ENCODE peak calls at places on chromosomes 11 and 22, in seven cellular contexts. One of them, this sample, is unnamed.

GRCh38 chr22:39456262-39457046 is at the start of gene MGAT3:
- DNase-seq in WERI-Rb-1: peak; percentile 20
- DNase-seq in fibroblast of lung: no peak
- DNase-seq in cardiac muscle cell: no peak
- DNase-seq in Peyer's patch: no peak
- DNase-seq in mesenchymal stem cell: no peak
- DNase-seq in kidney: peak; percentile 75
- DNase-seq in this sample: no peak

GRCh38 chr22:44143596-44143995 is 37.1 kb upstream of the PARVG start:
- DNase-seq in Peyer's patch: no peak
- DNase-seq in WERI-Rb-1: no peak
- DNase-seq in cardiac muscle cell: no peak
- DNase-seq in kidney: no peak
- DNase-seq in mesenchymal stem cell: no peak
- DNase-seq in fibroblast of lung: no peak
- DNase-seq in this sample: no peak

GRCh38 chr22:29635734-29636357 is 32.4 kb downstream of the NF2 start:
- DNase-seq in WERI-Rb-1: peak; percentile 20
- DNase-seq in fibroblast of lung: peak; percentile 69
- DNase-seq in Peyer's patch: no peak
- DNase-seq in cardiac muscle cell: peak; percentile 74
- DNase-seq in mesenchymal stem cell: peak; percentile 77
- DNase-seq in kidney: no peak
- DNase-seq in this sample: peak; percentile 48

GRCh38 chr11:104705475-104706195 is 192.6 kb downstream of the CASP12 start:
- DNase-seq in fibroblast of lung: peak; percentile 57
- DNase-seq in mesenchymal stem cell: peak; percentile 39
- DNase-seq in cardiac muscle cell: peak; percentile 60
- DNase-seq in Peyer's patch: peak; percentile 66
- DNase-seq in kidney: no peak
- DNase-seq in WERI-Rb-1: no peak
- DNase-seq in this sample: peak; percentile 73

GRCh38 chr11:132056689-132057088 is 686.3 kb downstream of the NTM start:
- DNase-seq in WERI-Rb-1: no peak
- DNase-seq in fibroblast of lung: peak; percentile 96
- DNase-seq in Peyer's patch: no peak
- DNase-seq in mesenchymal stem cell: peak; percentile 93
- DNase-seq in cardiac muscle cell: peak; percentile 81
- DNase-seq in kidney: no peak
- DNase-seq in this sample: no peak

GRCh38 chr11:61654397-61654829 is 25.8 kb upstream of the DAGLA start:
- DNase-seq in fibroblast of lung: no peak
- DNase-seq in kidney: peak; percentile 82
- DNase-seq in mesenchymal stem cell: no peak
- DNase-seq in WERI-Rb-1: no peak
- DNase-seq in Peyer's patch: no peak
- DNase-seq in cardiac muscle cell: peak; percentile 21
- DNase-seq in this sample: no peak

GRCh38 chr11:32576456-32576855 is 7.2 kb upstream of the EIF3M start:
- DNase-seq in kidney: no peak
- DNase-seq in mesenchymal stem cell: no peak
- DNase-seq in cardiac muscle cell: no peak
- DNase-seq in Peyer's patch: no peak
- DNase-seq in WERI-Rb-1: no peak
- DNase-seq in fibroblast of lung: no peak
- DNase-seq in this sample: no peak

GRCh38 chr11:121372671-121373429 is 79.3 kb upstream of the SORL1 start:
- DNase-seq in mesenchymal stem cell: no peak
- DNase-seq in cardiac muscle cell: no peak
- DNase-seq in WERI-Rb-1: no peak
- DNase-seq in Peyer's patch: peak; percentile 31
- DNase-seq in kidney: no peak
- DNase-seq in fibroblast of lung: no peak
- DNase-seq in this sample: no peak

GRCh38 chr11:118194835-118195627 is 18.6 kb upstream of the SCN2B start:
- DNase-seq in WERI-Rb-1: no peak
- DNase-seq in mesenchymal stem cell: peak; percentile 23
- DNase-seq in kidney: peak; percentile 85
- DNase-seq in cardiac muscle cell: peak; percentile 84
- DNase-seq in fibroblast of lung: peak; percentile 65
- DNase-seq in Peyer's patch: no peak
- DNase-seq in this sample: peak; percentile 92

GRCh38 chr11:133047036-133047800 is 485.1 kb downstream of the OPCML start:
- DNase-seq in mesenchymal stem cell: no peak
- DNase-seq in fibroblast of lung: no peak
- DNase-seq in kidney: no peak
- DNase-seq in cardiac muscle cell: no peak
- DNase-seq in WERI-Rb-1: no peak
- DNase-seq in Peyer's patch: no peak
- DNase-seq in this sample: no peak

GRCh38 chr11:13052130-13052541 is 43.0 kb downstream of the RASSF10 start:
- DNase-seq in mesenchymal stem cell: no peak
- DNase-seq in Peyer's patch: no peak
- DNase-seq in kidney: no peak
- DNase-seq in fibroblast of lung: no peak
- DNase-seq in WERI-Rb-1: no peak
- DNase-seq in cardiac muscle cell: no peak
- DNase-seq in this sample: peak; percentile 66

GRCh38 chr11:73163638-73164174 is 21.6 kb upstream of the FCHSD2 start:
- DNase-seq in kidney: peak; percentile 6
- DNase-seq in fibroblast of lung: no peak
- DNase-seq in WERI-Rb-1: no peak
- DNase-seq in Peyer's patch: no peak
- DNase-seq in cardiac muscle cell: no peak
- DNase-seq in mesenchymal stem cell: no peak
- DNase-seq in this sample: no peak

GRCh38 chr11:61873588-61874459 is 17.5 kb downstream of the FADS3 start:
- DNase-seq in cardiac muscle cell: no peak
- DNase-seq in WERI-Rb-1: no peak
- DNase-seq in mesenchymal stem cell: no peak
- DNase-seq in kidney: no peak
- DNase-seq in fibroblast of lung: no peak
- DNase-seq in Peyer's patch: no peak
- DNase-seq in this sample: no peak

GRCh38 chr11:34234086-34234740 is 123.6 kb downstream of the ABTB2 start:
- DNase-seq in WERI-Rb-1: no peak
- DNase-seq in cardiac muscle cell: peak; percentile 58
- DNase-seq in kidney: peak; percentile 83
- DNase-seq in mesenchymal stem cell: peak; percentile 78
- DNase-seq in fibroblast of lung: peak; percentile 82
- DNase-seq in Peyer's patch: peak; percentile 33
- DNase-seq in this sample: peak; percentile 98

GRCh38 chr22:33188316-33188715 is 130.1 kb upstream of the SYN3 start:
- DNase-seq in fibroblast of lung: no peak
- DNase-seq in kidney: no peak
- DNase-seq in mesenchymal stem cell: no peak
- DNase-seq in WERI-Rb-1: no peak
- DNase-seq in Peyer's patch: no peak
- DNase-seq in cardiac muscle cell: peak; percentile 1
- DNase-seq in this sample: no peak

GRCh38 chr11:134471341-134472187 is 59.5 kb upstream of the B3GAT1 start:
- DNase-seq in fibroblast of lung: no peak
- DNase-seq in WERI-Rb-1: peak; percentile 76
- DNase-seq in kidney: no peak
- DNase-seq in Peyer's patch: no peak
- DNase-seq in cardiac muscle cell: no peak
- DNase-seq in mesenchymal stem cell: no peak
- DNase-seq in this sample: no peak

GRCh38 chr22:48824673-48825651 is 1002.7 kb downstream of the BRD1 start:
- DNase-seq in fibroblast of lung: peak; percentile 19
- DNase-seq in cardiac muscle cell: no peak
- DNase-seq in kidney: peak; percentile 39
- DNase-seq in WERI-Rb-1: no peak
- DNase-seq in Peyer's patch: no peak
- DNase-seq in mesenchymal stem cell: no peak
- DNase-seq in this sample: no peak

GRCh38 chr22:28710112-28710888 is 30.7 kb upstream of the TTC28 start:
- DNase-seq in Peyer's patch: no peak
- DNase-seq in kidney: no peak
- DNase-seq in fibroblast of lung: peak; percentile 87
- DNase-seq in WERI-Rb-1: no peak
- DNase-seq in mesenchymal stem cell: peak; percentile 59
- DNase-seq in cardiac muscle cell: peak; percentile 82
- DNase-seq in this sample: no peak

GRCh38 chr22:38696606-38697005 is 4.1 kb downstream of the JOSD1 start:
- DNase-seq in Peyer's patch: no peak
- DNase-seq in mesenchymal stem cell: peak; percentile 73
- DNase-seq in WERI-Rb-1: no peak
- DNase-seq in kidney: no peak
- DNase-seq in fibroblast of lung: peak; percentile 92
- DNase-seq in cardiac muscle cell: peak; percentile 83
- DNase-seq in this sample: peak; percentile 70

GRCh38 chr11:100467821-100468508 is 219.1 kb upstream of the ARHGAP42 start:
- DNase-seq in fibroblast of lung: no peak
- DNase-seq in mesenchymal stem cell: peak; percentile 7
- DNase-seq in Peyer's patch: no peak
- DNase-seq in cardiac muscle cell: no peak
- DNase-seq in kidney: no peak
- DNase-seq in WERI-Rb-1: no peak
- DNase-seq in this sample: peak; percentile 1

GRCh38 chr11:44559207-44559943 is 6.1 kb upstream of the CD82 start:
- DNase-seq in cardiac muscle cell: no peak
- DNase-seq in Peyer's patch: peak; percentile 62
- DNase-seq in kidney: no peak
- DNase-seq in mesenchymal stem cell: peak; percentile 27
- DNase-seq in WERI-Rb-1: peak; percentile 46
- DNase-seq in fibroblast of lung: no peak
- DNase-seq in this sample: peak; percentile 40

GRCh38 chr11:88259431-88259830 is 78.1 kb downstream of the CTSC start:
- DNase-seq in mesenchymal stem cell: no peak
- DNase-seq in cardiac muscle cell: no peak
- DNase-seq in WERI-Rb-1: no peak
- DNase-seq in kidney: no peak
- DNase-seq in fibroblast of lung: no peak
- DNase-seq in Peyer's patch: no peak
- DNase-seq in this sample: no peak

GRCh38 chr11:43830928-43831440 is 49.6 kb upstream of the ALKBH3 start:
- DNase-seq in WERI-Rb-1: no peak
- DNase-seq in kidney: no peak
- DNase-seq in Peyer's patch: no peak
- DNase-seq in fibroblast of lung: peak; percentile 100
- DNase-seq in mesenchymal stem cell: peak; percentile 100
- DNase-seq in cardiac muscle cell: peak; percentile 97
- DNase-seq in this sample: peak; percentile 2

GRCh38 chr11:55920537-55920936 is 6.2 kb upstream of the OR5W2 start:
- DNase-seq in kidney: peak; percentile 41
- DNase-seq in Peyer's patch: no peak
- DNase-seq in cardiac muscle cell: no peak
- DNase-seq in fibroblast of lung: no peak
- DNase-seq in mesenchymal stem cell: no peak
- DNase-seq in WERI-Rb-1: no peak
- DNase-seq in this sample: no peak

GRCh38 chr11:132334769-132335280 is 964.4 kb downstream of the NTM start:
- DNase-seq in kidney: no peak
- DNase-seq in fibroblast of lung: no peak
- DNase-seq in Peyer's patch: no peak
- DNase-seq in cardiac muscle cell: no peak
- DNase-seq in mesenchymal stem cell: no peak
- DNase-seq in WERI-Rb-1: no peak
- DNase-seq in this sample: no peak

GRCh38 chr22:36293606-36294292 is 40.8 kb downstream of the APOL1 start:
- DNase-seq in mesenchymal stem cell: no peak
- DNase-seq in WERI-Rb-1: no peak
- DNase-seq in kidney: peak; percentile 76
- DNase-seq in fibroblast of lung: no peak
- DNase-seq in Peyer's patch: no peak
- DNase-seq in cardiac muscle cell: no peak
- DNase-seq in this sample: no peak
- H3K9me3 ChIP-seq in mesenchymal stem cell: no peaks in the 10 kb centered on the region
- H3K9me3 ChIP-seq in WERI-Rb-1: no peaks in the 10 kb centered on the region
- H3K9me3 ChIP-seq in kidney: no peaks in the 10 kb centered on the region
- H3K9me3 ChIP-seq in fibroblast of lung: no peaks in the 10 kb centered on the region
- H3K9me3 ChIP-seq in Peyer's patch: no peaks in the 10 kb centered on the region
- H3K9me3 ChIP-seq in cardiac muscle cell: no peaks in the 10 kb centered on the region
- H3K9me3 ChIP-seq in this sample: no peaks in the 10 kb centered on the region

DNA sequence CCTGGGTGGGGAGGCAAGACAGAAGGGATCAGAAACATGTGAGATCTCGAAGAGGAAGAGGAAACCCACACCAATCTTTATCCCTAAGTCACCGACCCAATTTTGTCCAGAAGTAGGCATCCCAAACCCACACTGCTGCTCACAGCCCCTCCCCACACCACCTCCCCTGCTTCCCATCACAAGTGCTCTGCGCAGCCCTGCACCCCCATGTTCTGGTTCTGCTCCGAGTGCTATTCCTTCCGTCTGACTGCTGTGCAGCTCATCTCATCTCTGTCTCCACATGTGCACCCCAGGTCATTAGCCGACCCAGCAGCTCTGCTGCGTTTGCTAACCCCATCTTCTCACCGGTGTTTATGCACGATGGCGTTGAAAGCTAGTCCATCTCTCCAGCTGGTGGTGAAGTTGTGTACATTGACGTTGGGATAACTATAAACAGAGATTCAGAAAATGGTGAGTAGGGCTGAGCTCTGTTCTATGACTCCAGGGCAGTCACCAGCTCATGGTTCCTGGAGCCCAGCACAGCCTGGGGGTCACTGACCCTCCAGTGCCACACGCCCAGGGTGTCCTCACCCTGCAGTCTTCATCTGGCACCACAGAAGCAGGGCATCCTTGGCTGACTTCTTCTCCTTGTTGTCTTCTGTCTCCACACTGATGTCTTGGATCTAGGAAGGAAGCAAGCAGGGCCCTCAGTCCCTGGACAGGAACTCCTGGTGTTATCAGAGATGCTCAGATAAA is 15.1 kb downstream of the SPTBN2 start:
- DNase-seq in mesenchymal stem cell: no peak
- DNase-seq in cardiac muscle cell: no peak
- DNase-seq in Peyer's patch: no peak
- DNase-seq in WERI-Rb-1: no peak
- DNase-seq in kidney: peak; percentile 15
- DNase-seq in fibroblast of lung: no peak
- DNase-seq in this sample: no peak
- H3K36me3 ChIP-seq in mesenchymal stem cell: peaks cover 82% of the 10 kb centered on the region
- H3K36me3 ChIP-seq in cardiac muscle cell: no peaks in the 10 kb centered on the region
- H3K36me3 ChIP-seq in Peyer's patch: no peaks in the 10 kb centered on the region
- H3K36me3 ChIP-seq in WERI-Rb-1: peaks cover 85% of the 10 kb centered on the region
- H3K36me3 ChIP-seq in kidney: peaks cover 3% of the 10 kb centered on the region
- H3K36me3 ChIP-seq in fibroblast of lung: no peaks in the 10 kb centered on the region
- H3K36me3 ChIP-seq in this sample: no peaks in the 10 kb centered on the region

GRCh38 chr22:47355388-47355725 is 592.9 kb downstream of the TBC1D22A start:
- DNase-seq in fibroblast of lung: no peak
- DNase-seq in cardiac muscle cell: no peak
- DNase-seq in WERI-Rb-1: no peak
- DNase-seq in kidney: no peak
- DNase-seq in Peyer's patch: no peak
- DNase-seq in mesenchymal stem cell: no peak
- DNase-seq in this sample: no peak
- H3K9me3 ChIP-seq in fibroblast of lung: no peaks in the 10 kb centered on the region
- H3K9me3 ChIP-seq in cardiac muscle cell: no peaks in the 10 kb centered on the region
- H3K9me3 ChIP-seq in WERI-Rb-1: peaks cover 16% of the 10 kb centered on the region
- H3K9me3 ChIP-seq in kidney: no peaks in the 10 kb centered on the region
- H3K9me3 ChIP-seq in Peyer's patch: no peaks in the 10 kb centered on the region
- H3K9me3 ChIP-seq in mesenchymal stem cell: no peaks in the 10 kb centered on the region
- H3K9me3 ChIP-seq in this sample: no peaks in the 10 kb centered on the region

DNA sequence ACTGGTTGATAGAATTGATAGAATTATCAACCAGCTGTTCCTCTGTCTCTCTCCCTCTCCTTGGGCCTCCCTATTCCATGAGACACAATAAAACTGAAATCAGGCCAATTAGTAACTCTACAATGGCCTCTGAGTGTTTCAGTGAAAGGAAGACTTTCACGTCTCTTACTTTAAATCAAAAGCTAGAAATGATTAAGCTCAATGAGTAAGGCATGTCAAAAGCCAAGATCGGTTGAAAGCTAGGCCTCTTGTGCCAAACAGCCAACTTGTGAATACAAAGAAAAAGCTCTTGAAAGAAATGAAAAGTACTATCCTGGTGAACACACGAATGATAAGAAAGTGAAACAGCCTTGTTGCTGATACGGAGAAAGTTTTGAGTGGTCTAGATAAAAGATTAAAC is 16.6 kb downstream of the PIH1D2 start:
- DNase-seq in cardiac muscle cell: no peak
- DNase-seq in mesenchymal stem cell: no peak
- DNase-seq in Peyer's patch: no peak
- DNase-seq in kidney: no peak
- DNase-seq in WERI-Rb-1: no peak
- DNase-seq in fibroblast of lung: no peak
- DNase-seq in this sample: no peak
- H3K36me3 ChIP-seq in cardiac muscle cell: peaks cover 74% of the 10 kb centered on the region
- H3K36me3 ChIP-seq in mesenchymal stem cell: peaks cover 26% of the 10 kb centered on the region
- H3K36me3 ChIP-seq in Peyer's patch: peaks cover 91% of the 10 kb centered on the region
- H3K36me3 ChIP-seq in kidney: peaks cover 4% of the 10 kb centered on the region
- H3K36me3 ChIP-seq in WERI-Rb-1: peaks cover 77% of the 10 kb centered on the region
- H3K36me3 ChIP-seq in fibroblast of lung: peaks cover 4% of the 10 kb centered on the region
- H3K36me3 ChIP-seq in this sample: peaks cover 6% of the 10 kb centered on the region